ENCODE peak calls at places on chromosomes 11 and 22, in seven cellular contexts. L is HCT116, N is K562, T is H1, V is GM12878, C is HepG2, M is SK-N-SH. G is an unnamed sample.
A peak's percentile ranks its signal among the peaks of the same experiment; 100 is the strongest.

GRCh38 chr11:14643697-14644395 is at the start of gene PDE3B:
- DNase-seq in M (peak; percentile 94), V (no peak), N (peak; percentile 89), L (peak; percentile 59), T (no peak), C (peak; percentile 83), G (no peak)

GRCh38 chr11:131311746-131312145 is 58.7 kb upstream of the NTM start:
- DNase-seq in T (no peak), M (no peak), L (no peak), C (no peak), V (no peak), N (no peak), G (no peak)

GRCh38 chr11:112320668-112321067 is 60.0 kb upstream of the PLET1 start:
- DNase-seq in T (no peak), C (peak; percentile 32), M (no peak), N (no peak), V (no peak), L (no peak), G (no peak)

GRCh38 chr22:20408891-20409290 is 14.9 kb downstream of the ZNF74 start:
- DNase-seq in C (no peak), N (no peak), L (no peak), M (no peak), V (no peak), T (no peak), G (no peak)

GRCh38 chr11:26806209-26806608 is 84.3 kb upstream of the SLC5A12 start:
- DNase-seq in M (no peak), C (no peak), N (no peak), T (no peak), V (no peak), L (no peak), G (no peak)

GRCh38 chr11:68003846-68004550 is at the start of gene UNC93B1:
- DNase-seq in L (peak; percentile 67), C (peak; percentile 80), M (peak; percentile 97), N (peak; percentile 91), T (no peak), V (peak; percentile 57), G (no peak)

GRCh38 chr11:112795896-112796686 is 165.1 kb upstream of the NCAM1 start:
- DNase-seq in C (no peak), L (no peak), T (no peak), N (no peak), V (no peak), M (no peak), G (no peak)

GRCh38 chr11:57775474-57775873 is 13.9 kb downstream of the CTNND1 start:
- DNase-seq in C (no peak), L (no peak), T (no peak), V (no peak), N (no peak), M (no peak), G (no peak)

GRCh38 chr11:106082096-106082495 is 4.6 kb downstream of the AASDHPPT start:
- DNase-seq in C (no peak), N (no peak), M (no peak), T (no peak), V (no peak), L (no peak), G (no peak)

GRCh38 chr11:4626207-4627105 is 10.8 kb upstream of the OR51D1 start:
- DNase-seq in T (no peak), M (peak; percentile 31), N (peak; percentile 59), L (peak; percentile 75), V (no peak), C (peak; percentile 45), G (peak; percentile 60)

GRCh38 chr11:1652778-1653540 is 23.4 kb downstream of the KRTAP5-5 start:
- DNase-seq in N (peak; percentile 91), M (peak; percentile 96), L (no peak), T (no peak), V (no peak), C (peak; percentile 35), G (no peak)

GRCh38 chr11:20015529-20016427 is 144.5 kb downstream of the DBX1 start:
- DNase-seq in M (no peak), N (no peak), L (no peak), T (no peak), C (no peak), V (no peak), G (no peak)

GRCh38 chr22:19644314-19645223 is 69.7 kb upstream of the SEPTIN5 start:
- DNase-seq in M (peak; percentile 19), T (no peak), L (no peak), V (no peak), N (peak; percentile 71), C (no peak), G (no peak)

GRCh38 chr11:109859325-109859724 is 233.9 kb upstream of the ZC3H12C start:
- DNase-seq in T (no peak), V (no peak), N (no peak), L (peak; percentile 95), M (no peak), C (peak; percentile 13), G (no peak)

GRCh38 chr11:66996609-66997273 is 21.6 kb downstream of the C11orf86 start:
- DNase-seq in L (no peak), V (no peak), N (no peak), T (no peak), M (no peak), C (peak; percentile 93), G (no peak)

GRCh38 chr11:95499516-95500135 is 268.6 kb upstream of the SESN3 start:
- DNase-seq in T (no peak), L (no peak), V (no peak), C (no peak), M (no peak), N (no peak), G (no peak)

GRCh38 chr11:111586305-111586915 is 15.8 kb upstream of the SIK2 start:
- DNase-seq in L (peak; percentile 55), V (no peak), C (peak; percentile 51), T (no peak), M (peak; percentile 27), N (peak; percentile 25), G (peak; percentile 42)

GRCh38 chr11:10390375-10390774 is 64.7 kb upstream of the AMPD3 start:
- DNase-seq in N (no peak), T (no peak), L (no peak), C (no peak), V (no peak), M (no peak), G (no peak)

GRCh38 chr22:38697055-38697980 is 3.4 kb downstream of the JOSD1 start:
- DNase-seq in L (no peak), C (peak; percentile 64), T (no peak), N (no peak), V (no peak), M (no peak), G (no peak)

GRCh38 chr22:31451709-31452571 is 37.7 kb downstream of the EIF4ENIF1 start:
- DNase-seq in L (peak; percentile 21), M (peak; percentile 27), N (peak; percentile 18), V (peak; percentile 15), T (no peak), C (peak; percentile 57), G (peak; percentile 22)
- TF ChIP-seq SIN3A in L (no peak), M (no peak), N (no peak), V (no peak), T (no peak), C (no peak), G (no peak)

DNA sequence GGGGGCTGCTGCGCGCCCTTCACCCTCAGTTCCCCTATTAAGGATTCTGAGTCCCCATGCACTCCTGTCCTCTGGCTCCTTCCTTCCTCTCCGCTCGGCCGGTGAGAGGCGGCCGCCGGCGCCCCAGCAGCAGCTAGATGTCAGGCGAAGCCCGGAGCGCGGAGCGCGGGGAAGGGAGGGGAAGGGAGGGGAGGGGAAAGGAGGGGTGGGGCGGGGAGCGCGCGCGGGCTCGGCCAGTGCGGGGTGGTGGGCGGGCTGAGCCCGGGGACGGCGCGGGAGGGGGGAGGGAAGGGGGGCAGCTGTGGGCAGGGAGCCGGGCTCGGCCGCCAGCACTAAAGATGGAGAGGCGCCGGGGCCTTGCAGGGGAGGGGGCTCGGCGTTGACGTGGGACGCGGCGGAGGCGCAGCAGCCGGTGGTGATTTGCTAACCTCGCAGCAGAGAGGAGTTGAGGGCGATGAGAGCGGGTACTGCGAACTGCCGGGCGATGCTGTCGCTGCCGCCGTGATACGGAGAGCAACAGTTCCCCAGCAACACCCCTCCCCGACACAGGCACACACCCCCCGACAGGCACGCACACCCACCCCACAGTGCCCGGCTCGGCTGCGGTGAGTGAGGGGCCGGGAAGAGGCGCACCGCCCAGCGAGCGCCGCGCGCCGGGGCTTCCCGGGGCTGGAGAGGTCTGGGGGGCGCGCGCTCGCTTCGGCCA is at the start of gene ZBTB16:
- DNase-seq in C (no peak), L (no peak), M (peak; percentile 74), N (peak; percentile 63), T (peak; percentile 61), V (no peak), G (no peak)
- TF ChIP-seq CTCF in C (no peak), L (no peak), M (no peak), N (no peak), T (no peak), V (no peak), G (no peak)

DNA sequence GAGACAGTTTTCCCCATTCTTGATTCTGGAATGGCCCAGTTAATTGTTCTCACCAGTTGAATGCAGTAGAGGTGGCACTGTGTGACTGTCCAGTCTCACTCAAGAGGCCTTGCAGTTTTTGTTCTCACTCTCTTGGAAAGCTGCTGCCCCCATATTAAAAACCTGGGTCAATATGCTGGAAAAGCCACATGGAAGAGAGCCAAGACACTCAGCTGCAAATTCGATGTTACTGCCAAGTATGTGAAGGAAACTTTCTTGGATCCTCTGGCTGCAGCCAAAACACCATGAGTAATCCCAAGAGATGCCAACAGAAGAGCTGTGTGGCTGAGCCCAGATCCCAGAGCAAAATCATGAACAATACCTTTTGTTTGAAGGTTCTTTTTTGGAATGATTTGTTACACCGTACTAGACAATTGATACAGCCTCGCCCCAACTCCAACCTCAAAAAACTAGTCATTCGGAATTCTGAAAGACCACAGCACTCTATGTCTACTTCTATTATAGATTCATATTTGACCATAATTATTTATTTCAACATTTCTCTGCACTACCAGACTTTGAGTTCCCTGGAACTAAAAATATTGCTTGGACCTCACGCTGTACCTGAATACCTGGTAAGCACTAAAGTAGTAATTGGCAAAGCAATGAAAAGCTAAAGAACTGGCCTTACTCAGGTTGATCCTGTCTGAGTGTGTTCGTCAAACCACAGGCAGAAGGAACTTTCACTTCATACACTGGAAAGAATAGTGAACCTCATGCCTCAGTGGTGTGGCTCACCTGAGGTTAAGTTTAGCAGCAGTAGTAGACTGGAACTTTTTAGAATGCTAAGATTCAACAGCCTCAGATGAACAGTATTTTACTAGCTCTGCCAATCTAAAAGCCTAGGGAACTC is 378.8 kb downstream of the ETS1 start:
- DNase-seq in M (no peak), C (no peak), N (no peak), V (no peak), L (peak; percentile 57), T (no peak), G (no peak)
- TF ChIP-seq SIN3A in M (no peak), C (no peak), N (no peak), V (no peak), L (no peak), T (no peak), G (no peak)

GRCh38 chr11:124839972-124840621 is 25.1 kb upstream of the ROBO3 start:
- DNase-seq in M (no peak), V (no peak), N (no peak), L (no peak), C (no peak), T (no peak), G (no peak)

GRCh38 chr11:124835918-124836317 is 29.3 kb upstream of the ROBO3 start:
- DNase-seq in C (no peak), N (no peak), V (no peak), L (no peak), T (no peak), M (no peak), G (no peak)

GRCh38 chr11:124839051-124839971 is 25.9 kb upstream of the ROBO3 start:
- DNase-seq in L (no peak), C (no peak), V (no peak), M (peak; percentile 58), T (no peak), N (peak; percentile 21), G (no peak)

GRCh38 chr11:124834526-124835190 is 30.6 kb upstream of the ROBO3 start:
- DNase-seq in T (no peak), L (no peak), N (no peak), V (no peak), M (no peak), C (no peak), G (no peak)

GRCh38 chr11:124837491-124837856 is 27.8 kb upstream of the ROBO3 start:
- DNase-seq in C (peak; percentile 58), L (peak; percentile 72), T (no peak), M (peak; percentile 70), N (peak; percentile 67), V (peak; percentile 2), G (peak; percentile 62)
- TF ChIP-seq CTCF in C (peak; percentile 71), L (peak; percentile 56), T (no peak), M (peak; percentile 60), N (peak; percentile 76), V (peak; percentile 41), G (peak; percentile 82)

G was measured in Panc1.